ENCODE peak calls at places on chromosomes 16 and 17, in ten cellular contexts. N is endothelial cell of umbilical vein, R is gastrocnemius medialis, W is body of pancreas, L is H54, Y is IMR-90, Z is stomach, H is adrenal gland, S is uterus, M is tibial nerve. O is an unnamed sample.

GRCh38 chr17:81577278-81578000 is 25.3 kb upstream of the FAAP100 start:
- DNase-seq in W (no peak), N (no peak), Y (no peak), L (no peak), H (no peak), S (no peak), R (no peak), M (no peak), Z (no peak), O (no peak)

GRCh38 chr17:45135978-45136791 is 698 bp downstream of the ACBD4 start:
- DNase-seq in H (no peak), Y (no peak), L (no peak), R (no peak), N (no peak), M (no peak), Z (no peak), W (no peak), S (no peak), O (no peak)

GRCh38 chr17:40848583-40849235 is 18.3 kb downstream of the KRT12 start:
- DNase-seq in R (no peak), Z (no peak), Y (no peak), N (no peak), W (no peak), S (no peak), H (no peak), M (no peak), L (no peak), O (no peak)

GRCh38 chr17:63772801-63773271 is 561 bp downstream of the CCDC47 start:
- DNase-seq in R (peak), S (no peak), H (no peak), L (no peak), Y (peak), N (no peak), M (no peak), Z (no peak), W (no peak), O (no peak)

GRCh38 chr17:34110315-34110714 is 144.8 kb upstream of the CCL2 start:
- DNase-seq in W (peak), Z (no peak), S (no peak), H (peak), M (no peak), R (no peak), N (no peak), Y (no peak), L (no peak), O (peak)

GRCh38 chr17:45667591-45668171 is 116.4 kb upstream of the CRHR1 start:
- DNase-seq in N (no peak), W (no peak), Y (no peak), S (no peak), Z (no peak), R (no peak), L (no peak), M (no peak), H (no peak), O (no peak)

GRCh38 chr17:44353656-44354331 is 8.7 kb downstream of the GRN start:
- DNase-seq in L (no peak), M (no peak), W (peak), H (no peak), S (peak), N (no peak), Y (no peak), R (no peak), Z (peak), O (no peak)

GRCh38 chr17:63041722-63042121 is 75.7 kb downstream of the TANC2 start:
- DNase-seq in R (no peak), L (no peak), S (no peak), H (no peak), M (no peak), W (no peak), N (no peak), Z (no peak), Y (no peak), O (no peak)

GRCh38 chr16:77998350-77999023 is 23.9 kb upstream of the CLEC3A start:
- DNase-seq in N (no peak), M (no peak), Z (no peak), W (no peak), Y (no peak), L (no peak), H (no peak), R (no peak), S (no peak), O (no peak)

GRCh38 chr17:73998246-73999220 is 204.9 kb upstream of the RPL38 start:
- DNase-seq in R (no peak), Y (no peak), S (peak), L (peak), N (no peak), Z (peak), W (peak), M (no peak), H (peak), O (no peak)

GRCh38 chr16:22360963-22361659 is 13.3 kb downstream of the CDR2 start:
- DNase-seq in R (no peak), S (no peak), N (no peak), L (no peak), W (no peak), H (no peak), M (no peak), Z (no peak), Y (no peak), O (no peak)

GRCh38 chr16:88003736-88004135 is 52.5 kb downstream of the BANP start:
- DNase-seq in S (no peak), R (no peak), Z (no peak), L (no peak), W (no peak), H (no peak), M (no peak), N (no peak), Y (no peak), O (no peak)

GRCh38 chr16:68590201-68590994 is 51.3 kb downstream of the ZFP90 start:
- DNase-seq in M (no peak), S (peak), Y (peak), W (peak), R (no peak), Z (peak), N (peak), L (peak), H (no peak), O (peak)

GRCh38 chr16:11258553-11259287 is 2.7 kb upstream of the SOCS1 start:
- DNase-seq in R (peak), S (peak), L (no peak), H (peak), Z (peak), W (peak), N (no peak), Y (no peak), M (no peak), O (peak)

GRCh38 chr17:13222931-13223330 is 205.1 kb upstream of the ELAC2 start:
- DNase-seq in Y (no peak), W (no peak), N (no peak), M (no peak), H (no peak), R (no peak), Z (no peak), S (no peak), L (no peak), O (no peak)

GRCh38 chr17:9002610-9003354 is 18.5 kb upstream of the NTN1 start:
- DNase-seq in R (no peak), H (peak), L (no peak), Z (no peak), S (peak), W (peak), Y (no peak), N (no peak), M (no peak), O (no peak)

GRCh38 chr16:48366165-48367093 is 18.8 kb downstream of the SIAH1 start:
- DNase-seq in H (peak), M (no peak), N (peak), Y (peak), L (no peak), R (peak), S (peak), W (peak), Z (peak), O (no peak)

DNA sequence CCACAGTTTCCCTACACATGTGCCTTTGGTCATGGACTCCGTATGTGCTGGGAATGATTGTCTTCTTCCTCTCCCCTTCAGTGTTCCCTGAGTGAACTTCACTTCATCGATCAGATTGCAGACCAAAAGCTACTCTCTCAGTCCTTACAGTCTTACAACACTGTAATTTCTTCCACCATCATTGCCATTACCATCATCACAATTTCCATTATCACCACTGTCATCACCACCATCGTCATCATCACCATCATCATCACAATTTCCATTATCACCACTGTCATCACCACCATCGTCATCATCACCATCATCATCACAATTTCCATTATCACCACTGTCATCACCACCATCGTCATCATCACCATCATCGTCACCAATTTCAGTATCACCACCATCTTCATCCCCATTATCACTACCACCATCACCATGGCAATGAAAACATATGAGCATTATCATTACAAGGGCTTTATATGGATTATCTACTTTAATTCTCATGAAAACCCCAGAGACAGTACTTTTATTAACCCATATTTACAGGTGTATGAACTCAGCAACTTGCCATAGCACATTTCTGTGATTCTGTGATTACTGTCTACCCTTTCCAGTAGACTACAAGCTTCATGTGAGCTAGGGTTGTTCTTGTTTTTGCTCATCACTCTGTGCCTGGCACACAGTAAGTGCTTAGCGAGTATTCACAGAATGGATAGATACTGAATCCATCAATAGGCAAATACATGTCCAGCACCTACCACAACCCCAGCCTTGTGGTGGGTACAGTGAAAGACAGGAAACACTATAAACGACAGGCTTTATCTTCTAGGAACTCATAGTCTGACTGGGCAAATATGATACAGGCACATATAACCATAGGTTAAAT is 327.0 kb downstream of the XYLT1 start:
- DNase-seq in L (no peak), S (no peak), Z (no peak), H (no peak), W (no peak), M (no peak), N (no peak), R (no peak), Y (no peak), O (no peak)
- TF ChIP-seq POLR2A in L (no peak), S (no peak), Z (no peak), H (no peak), W (no peak), M (no peak), N (no peak), R (no peak), Y (no peak), O (no peak)

GRCh38 chr17:19867094-19867653 is 562 bp downstream of the ULK2 start:
- DNase-seq in L (peak), R (peak), Z (peak), Y (peak), W (peak), S (peak), H (peak), M (peak), N (peak), O (no peak)

GRCh38 chr17:19867654-19868395 is at the start of gene ULK2:
- DNase-seq in Y (peak), R (no peak), Z (peak), N (peak), S (peak), H (peak), M (no peak), L (peak), W (peak), O (peak)
- TF ChIP-seq POLR2A in Y (peak), R (peak), Z (no peak), N (peak), S (peak), H (peak), M (peak), L (peak), W (peak), O (peak)

DNA sequence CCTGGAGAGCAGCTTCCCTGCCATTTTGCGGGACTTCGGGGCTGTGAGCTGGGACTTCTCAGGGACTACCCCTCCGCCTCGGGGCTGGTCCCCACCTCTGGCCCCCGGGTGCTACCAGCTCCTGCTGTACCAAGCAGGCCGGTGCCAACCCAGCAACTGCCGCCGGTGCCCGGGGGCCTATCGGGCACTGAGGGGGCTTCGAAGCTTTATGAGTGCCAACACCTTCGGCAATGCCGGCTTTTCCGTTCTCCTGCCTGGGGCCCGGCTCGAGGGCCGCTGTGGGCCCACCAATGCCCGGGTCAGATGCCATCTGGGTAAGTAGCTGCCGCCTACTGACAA is 1.3 kb downstream of the ASPHD1 start:
- DNase-seq in N (no peak), R (no peak), S (no peak), W (no peak), H (no peak), L (no peak), Y (no peak), Z (no peak), M (no peak), O (no peak)
- TF ChIP-seq POLR2A in N (no peak), R (no peak), S (no peak), W (no peak), H (no peak), L (no peak), Y (no peak), Z (no peak), M (no peak), O (no peak)

GRCh38 chr17:60393840-60394529 is 2.1 kb upstream of the USP32 start:
- DNase-seq in N (no peak), Y (no peak), Z (no peak), L (no peak), S (no peak), H (no peak), W (no peak), R (no peak), M (no peak), O (no peak)

GRCh38 chr17:60390881-60391418 is 983 bp downstream of the USP32 start:
- DNase-seq in S (no peak), N (peak), W (peak), M (no peak), Y (peak), Z (peak), R (peak), H (peak), L (no peak), O (peak)

GRCh38 chr17:60392845-60393702 is 1.1 kb upstream of the USP32 start:
- DNase-seq in M (no peak), N (peak), W (peak), L (peak), R (peak), S (no peak), Z (peak), Y (peak), H (peak), O (peak)

GRCh38 chr17:60391419-60392041 is 403 bp downstream of the USP32 start:
- DNase-seq in W (no peak), Z (no peak), S (no peak), H (no peak), L (no peak), M (no peak), N (no peak), R (no peak), Y (no peak), O (no peak)

GRCh38 chr17:60392042-60392844 is at the start of gene USP32:
- DNase-seq in W (peak), S (peak), Y (peak), L (peak), M (peak), R (peak), H (peak), N (peak), Z (peak), O (peak)
- TF ChIP-seq POLR2A in W (peak), S (peak), Y (peak), L (peak), M (peak), R (peak), H (peak), N (no peak), Z (no peak), O (no peak)

DNA sequence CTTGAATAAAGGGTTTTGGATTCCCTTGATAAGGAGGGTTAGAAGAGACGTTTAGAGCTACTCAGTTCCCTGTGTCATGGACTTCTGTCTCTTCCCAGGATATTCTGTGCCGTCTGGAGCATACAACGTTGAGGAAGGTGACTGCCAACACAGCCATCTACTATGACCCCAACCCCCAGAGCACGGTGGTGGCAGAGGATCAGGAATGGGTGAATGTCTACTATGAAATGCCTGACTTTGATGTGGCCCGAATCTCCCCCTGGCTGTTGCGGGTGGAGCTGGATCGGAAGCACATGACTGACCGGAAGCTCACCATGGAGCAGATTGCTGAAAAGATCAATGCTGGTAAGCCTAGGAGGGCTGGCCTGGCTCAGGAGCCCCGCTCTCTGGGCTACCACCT is 24.7 kb downstream of the POLR2A start:
- DNase-seq in S (no peak), N (no peak), H (no peak), L (no peak), M (no peak), W (no peak), Z (no peak), Y (no peak), R (no peak), O (no peak)
- TF ChIP-seq POLR2A in S (no peak), N (no peak), H (no peak), L (no peak), M (no peak), W (no peak), Z (no peak), Y (no peak), R (no peak), O (no peak)

GRCh38 chr17:27352481-27353460 is 58.9 kb downstream of the WSB1 start:
- DNase-seq in S (no peak), N (peak), L (no peak), H (no peak), Y (peak), Z (no peak), M (no peak), W (peak), R (no peak), O (no peak)

GRCh38 chr17:27351741-27352140 is 57.8 kb downstream of the WSB1 start:
- DNase-seq in Y (peak), M (no peak), R (no peak), S (no peak), W (no peak), L (no peak), N (no peak), Z (no peak), H (no peak), O (no peak)

GRCh38 chr17:27354491-27355081 is 60.7 kb downstream of the WSB1 start:
- DNase-seq in Z (no peak), R (no peak), H (no peak), N (no peak), S (no peak), M (no peak), Y (no peak), W (no peak), L (no peak), O (no peak)

GRCh38 chr17:27354051-27354490 is 60.2 kb downstream of the WSB1 start:
- DNase-seq in H (no peak), L (no peak), R (no peak), M (no peak), W (no peak), Y (no peak), S (peak), Z (no peak), N (no peak), O (no peak)

GRCh38 chr17:27353469-27354050 is 59.6 kb downstream of the WSB1 start:
- DNase-seq in H (peak), Z (peak), L (peak), R (peak), W (peak), N (peak), S (peak), M (peak), Y (peak), O (peak)
- TF ChIP-seq POLR2A in H (peak), Z (no peak), L (peak), R (peak), W (peak), N (peak), S (peak), M (peak), Y (peak), O (peak)

GRCh38 chr16:86215979-86216585 is 294.2 kb upstream of the FOXF1 start:
- DNase-seq in N (no peak), M (no peak), R (no peak), Y (no peak), W (no peak), Z (no peak), S (no peak), H (peak), L (no peak), O (peak)
- TF ChIP-seq POLR2A in N (no peak), M (no peak), R (no peak), Y (no peak), W (no peak), Z (no peak), S (no peak), H (no peak), L (no peak), O (no peak)